ENCODE peak calls at places on chromosome 10, in nine cellular contexts. T is SIG-M5, W is C1 segment of cervical spinal cord, I is lower leg skin, A is epithelial cell of esophagus, P is KBM-7, Z is progenitor cell of endocrine pancreas, B is LoVo, G is HEK293T. J is an unnamed sample.

GRCh38 chr10:93859049-93859655 is 34.6 kb upstream of the SLC35G1 start:
- DNase-seq in T (no peak), W (no peak), I (no peak), A (peak), P (peak), Z (no peak), B (peak), G (peak), J (no peak)

GRCh38 chr10:25501912-25502311 is 327.1 kb downstream of the GPR158 start:
- DNase-seq in T (no peak), W (peak), I (no peak), A (no peak), P (no peak), Z (no peak), B (no peak), G (no peak), J (no peak)

GRCh38 chr10:103481974-103482531 is 3.0 kb upstream of the CALHM3 start:
- DNase-seq in T (peak), W (no peak), I (peak), A (peak), P (peak), Z (no peak), B (peak), G (peak), J (peak)

GRCh38 chr10:61346946-61347345 is 106.2 kb downstream of the TMEM26 start:
- DNase-seq in T (no peak), W (no peak), I (no peak), A (no peak), P (no peak), Z (no peak), B (no peak), G (no peak), J (no peak)

GRCh38 chr10:88150338-88150737 is 286.9 kb downstream of the PTEN start:
- DNase-seq in T (no peak), W (no peak), I (no peak), A (peak), P (no peak), Z (no peak), B (no peak), G (no peak), J (no peak)

GRCh38 chr10:113704637-113705343 is 25.1 kb downstream of the CASP7 start:
- DNase-seq in T (no peak), W (no peak), I (no peak), A (peak), P (peak), Z (no peak), B (peak), G (peak), J (peak)

GRCh38 chr10:74186678-74187077 is 35.7 kb downstream of the ADK start:
- DNase-seq in T (no peak), W (no peak), I (no peak), A (no peak), P (no peak), Z (no peak), B (no peak), G (no peak), J (no peak)

GRCh38 chr10:124886195-124886594 is 55.7 kb upstream of the ZRANB1 start:
- DNase-seq in T (no peak), W (no peak), I (no peak), A (no peak), P (no peak), Z (no peak), B (no peak), G (no peak), J (no peak)

GRCh38 chr10:11631890-11632587 is 20.6 kb upstream of the USP6NL start:
- DNase-seq in T (no peak), W (no peak), I (no peak), A (no peak), P (no peak), Z (no peak), B (no peak), G (no peak), J (no peak)

GRCh38 chr10:48653347-48653746 is 31.3 kb upstream of the WDFY4 start:
- DNase-seq in T (no peak), W (no peak), I (no peak), A (no peak), P (no peak), Z (no peak), B (no peak), G (no peak), J (no peak)

GRCh38 chr10:3830946-3831345 is 45.9 kb upstream of the KLF6 start:
- DNase-seq in T (no peak), W (no peak), I (no peak), A (no peak), P (no peak), Z (no peak), B (no peak), G (no peak), J (no peak)

J was measured in kidney glomerular epithelial cell.